ENCODE peak calls at places on chromosomes 6 and 20, in five cellular contexts. O is lower lobe of right lung; F is activated CD8-positive, alpha-beta T cell treated with anti-CD3 and anti-CD28 coated beads for 36 hours; D is activated T-helper 1 cell treated with anti-CD3 and anti-CD28 coated beads, Interleukin-2, amount 50 U/mL, for 16 hours; I is left lung. G is an unnamed sample.

GRCh38 chr6:26412225-26412624 is 10.2 kb downstream of the BTN3A1 start:
- DNase-seq in D (no peak), O (no peak), I (no peak), F (no peak), G (no peak)

GRCh38 chr20:64236137-64237088 is 19.1 kb upstream of the PCMTD2 start:
- DNase-seq in O (peak), D (no peak), I (no peak), F (no peak), G (no peak)

GRCh38 chr6:35754452-35755321 is 17.9 kb downstream of the ARMC12 start:
- DNase-seq in F (no peak), D (no peak), O (no peak), I (no peak), G (no peak)

GRCh38 chr6:139882234-139882633 is 507.8 kb upstream of the CITED2 start:
- DNase-seq in F (no peak), D (no peak), O (no peak), I (no peak), G (no peak)

GRCh38 chr6:106749611-106750010 is 120.2 kb downstream of the QRSL1 start:
- DNase-seq in D (no peak), I (no peak), O (no peak), F (no peak), G (no peak)

GRCh38 chr20:17533396-17533795 is 2.2 kb upstream of the BFSP1 start:
- DNase-seq in I (no peak), D (no peak), O (no peak), F (peak), G (no peak)

GRCh38 chr6:166010136-166010535 is 157.5 kb downstream of the TBXT start:
- DNase-seq in I (no peak), F (no peak), D (no peak), O (no peak), G (no peak)

GRCh38 chr20:36384022-36384619 is 78.0 kb downstream of the DLGAP4 start:
- DNase-seq in I (no peak), D (no peak), F (peak), O (no peak), G (peak)

GRCh38 chr6:128432394-128432793 is 88.0 kb downstream of the PTPRK start:
- DNase-seq in F (no peak), I (no peak), D (no peak), O (no peak), G (peak)

GRCh38 chr6:112332274-112332673 is 14.9 kb upstream of the RFPL4B start:
- DNase-seq in O (no peak), I (no peak), D (no peak), F (no peak), G (no peak)

GRCh38 chr6:20704325-20704724 is 170.1 kb downstream of the CDKAL1 start:
- DNase-seq in O (no peak), I (no peak), D (no peak), F (no peak), G (no peak)

GRCh38 chr6:157552171-157552747 is 171.3 kb downstream of the ZDHHC14 start:
- DNase-seq in I (no peak), D (no peak), F (no peak), O (no peak), G (no peak)

GRCh38 chr6:20632696-20633095 is 98.4 kb downstream of the CDKAL1 start:
- DNase-seq in I (no peak), F (peak), O (no peak), D (no peak), G (no peak)

GRCh38 chr20:25437153-25437581 is 29.7 kb downstream of the GINS1 start:
- DNase-seq in I (no peak), F (no peak), O (no peak), D (no peak), G (no peak)

GRCh38 chr20:61127311-61128044 is 124.6 kb upstream of the CDH4 start:
- DNase-seq in I (no peak), D (no peak), O (no peak), F (no peak), G (peak)

GRCh38 chr6:42368156-42368555 is 83.6 kb downstream of the TRERF1 start:
- DNase-seq in D (no peak), I (no peak), O (no peak), F (peak), G (no peak)

GRCh38 chr6:31609519-31610406 is 5.3 kb upstream of the AIF1 start:
- DNase-seq in O (no peak), F (no peak), D (no peak), I (no peak), G (no peak)

GRCh38 chr6:52664991-52665686 is 5.8 kb upstream of the TMEM14A start:
- DNase-seq in I (no peak), O (no peak), D (no peak), F (no peak), G (no peak)

GRCh38 chr6:122753688-122754056 is 25.8 kb upstream of the FABP7 start:
- DNase-seq in O (no peak), D (no peak), F (no peak), I (no peak), G (no peak)

GRCh38 chr6:21277601-21278043 is 315.9 kb upstream of the SOX4 start:
- DNase-seq in D (no peak), I (no peak), O (no peak), F (no peak), G (no peak)

GRCh38 chr6:28401172-28401571 is 1.6 kb upstream of the ZSCAN12 start:
- DNase-seq in I (no peak), O (no peak), F (no peak), D (no peak), G (no peak)

GRCh38 chr6:36625161-36625919 is 31.2 kb downstream of the SRSF3 start:
- DNase-seq in F (no peak), D (no peak), I (no peak), O (no peak), G (no peak)

GRCh38 chr20:6767536-6768227 is at the start of gene BMP2:
- DNase-seq in D (no peak), F (peak), O (peak), I (peak), G (no peak)

GRCh38 chr20:35601021-35601973 is 14.3 kb upstream of the SPAG4 start:
- DNase-seq in O (peak), F (peak), D (peak), I (peak), G (no peak)